ENCODE peak calls at places on chromosome 19, in four cellular contexts. I is psoas muscle, R is endothelial cell, Z is cardiac muscle cell. B is an unnamed sample.

GRCh38 chr19:2063824-2064223 is 12.8 kb upstream of the MKNK2 start:
- DNase-seq in R (no peak), Z (no peak), I (no peak), B (no peak)

GRCh38 chr19:11113140-11113708 is 24.0 kb downstream of the LDLR start:
- DNase-seq in I (no peak), R (no peak), Z (no peak), B (no peak)

GRCh38 chr19:45376045-45376724 is 5.8 kb upstream of the ERCC2 start:
- DNase-seq in R (no peak), Z (peak; percentile 99), I (no peak), B (no peak)

GRCh38 chr19:43957891-43958290 is 6.9 kb downstream of the ZNF221 start:
- DNase-seq in Z (peak; percentile 15), I (no peak), R (no peak), B (no peak)

GRCh38 chr19:38417544-38418506 is 8.2 kb downstream of the RASGRP4 start:
- DNase-seq in I (peak; percentile 80), R (peak; percentile 52), Z (peak; percentile 43), B (peak; percentile 66)

GRCh38 chr19:4909172-4909896 is at the start of gene UHRF1:
- DNase-seq in R (no peak), I (no peak), Z (no peak), B (peak; percentile 34)

GRCh38 chr19:1720237-1720636 is 33.1 kb upstream of the ONECUT3 start:
- DNase-seq in Z (no peak), R (no peak), I (no peak), B (no peak)

GRCh38 chr19:40585677-40586422 is 9.2 kb downstream of the SHKBP1 start:
- DNase-seq in R (no peak), Z (peak; percentile 73), I (no peak), B (no peak)

GRCh38 chr19:8208119-8208709 is 956 bp upstream of the CERS4 start:
- DNase-seq in I (no peak), R (no peak), Z (peak; percentile 6), B (no peak)

GRCh38 chr19:9883231-9883758 is 48.2 kb downstream of the PIN1 start:
- DNase-seq in I (no peak), R (no peak), Z (peak; percentile 38), B (no peak)

GRCh38 chr19:41697198-41697855 is 9.3 kb upstream of the CEACAM7 start:
- DNase-seq in I (no peak), R (no peak), Z (no peak), B (no peak)

GRCh38 chr19:23778566-23778965 is 19.9 kb upstream of the ZNF681 start:
- DNase-seq in Z (no peak), R (no peak), I (no peak), B (no peak)

GRCh38 chr19:23774156-23774971 is 15.7 kb upstream of the ZNF681 start:
- DNase-seq in Z (peak; percentile 5), I (no peak), R (no peak), B (no peak)

GRCh38 chr19:23777216-23777615 is 18.5 kb upstream of the ZNF681 start:
- DNase-seq in Z (no peak), R (no peak), I (no peak), B (no peak)

GRCh38 chr19:23779645-23780044 is 21.0 kb upstream of the ZNF681 start:
- DNase-seq in R (no peak), I (no peak), Z (no peak), B (no peak)

DNA sequence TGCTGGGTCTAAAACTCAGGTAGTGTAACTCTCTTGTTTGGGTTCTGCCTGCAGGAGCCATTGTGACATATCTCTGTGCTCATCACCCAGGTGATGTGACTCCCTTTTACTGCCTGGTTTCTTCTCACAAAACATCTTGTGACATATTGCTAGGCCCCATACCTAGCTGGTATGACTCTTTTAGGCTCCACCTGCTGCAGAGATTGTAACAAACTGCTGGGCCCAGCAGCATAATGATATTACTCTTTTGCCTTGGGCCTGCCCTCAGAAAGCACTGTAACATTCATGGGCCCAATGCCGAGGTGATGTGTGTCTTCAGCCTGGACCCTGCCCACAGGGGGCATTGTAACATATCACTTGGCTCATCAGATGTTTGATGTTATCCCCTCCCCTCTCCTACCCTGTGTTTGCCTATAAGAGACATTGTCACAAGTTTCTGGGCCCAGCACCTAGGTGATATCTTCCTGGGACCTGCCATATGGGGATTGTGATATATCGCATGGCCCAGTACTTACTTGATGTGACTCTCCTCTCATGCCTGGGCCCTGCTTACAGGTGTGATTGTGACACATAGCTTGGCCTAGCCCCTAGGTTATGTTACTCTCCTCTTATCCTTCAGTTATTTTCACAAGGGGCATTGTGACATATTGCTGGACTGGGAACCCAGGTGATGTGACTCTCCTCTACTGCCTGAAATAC is 18.0 kb upstream of the ZNF681 start:
- DNase-seq in R (no peak), Z (no peak), I (no peak), B (no peak)
- TF ChIP-seq CTCF in R (no peak), Z (no peak), I (no peak), B (no peak)

DNA sequence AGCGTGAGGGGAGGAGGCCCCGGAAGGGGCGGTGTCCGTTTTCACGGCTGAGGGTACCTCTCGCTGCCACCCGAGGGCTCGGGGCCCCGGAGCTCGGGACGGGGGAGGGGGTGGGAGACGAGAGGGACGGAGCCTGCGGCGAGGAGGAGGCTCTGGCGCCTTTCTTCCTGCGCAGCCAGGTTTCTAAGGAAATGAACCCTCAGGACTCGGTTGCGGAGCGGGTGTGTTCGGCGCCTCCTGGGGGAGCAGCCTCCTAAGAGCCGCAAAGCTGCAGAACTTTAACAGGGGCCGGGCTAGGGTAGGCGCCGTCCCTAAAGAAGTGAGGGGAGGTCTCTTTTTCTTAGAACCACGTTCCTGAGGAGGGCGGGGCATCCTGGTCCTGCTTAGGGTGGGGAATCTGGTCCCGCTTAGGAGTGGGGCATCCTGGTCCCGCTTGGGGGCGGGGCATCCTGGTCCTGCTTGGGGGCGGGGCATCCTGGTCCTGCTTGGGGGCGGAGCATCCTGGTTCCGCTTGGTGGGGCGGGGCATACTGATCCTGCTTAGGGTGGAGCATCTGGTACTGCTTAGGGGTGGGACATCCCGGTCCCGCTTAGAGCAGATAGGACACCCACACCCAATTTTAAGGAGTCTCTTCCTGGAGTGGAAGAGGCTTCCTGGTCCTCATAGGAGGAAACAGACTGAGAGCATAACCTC is 6.2 kb downstream of the SYT5 start:
- DNase-seq in R (peak; percentile 54), I (no peak), Z (peak; percentile 83), B (peak; percentile 70)
- TF ChIP-seq CTCF in R (no peak), I (no peak), Z (no peak), B (no peak)

DNA sequence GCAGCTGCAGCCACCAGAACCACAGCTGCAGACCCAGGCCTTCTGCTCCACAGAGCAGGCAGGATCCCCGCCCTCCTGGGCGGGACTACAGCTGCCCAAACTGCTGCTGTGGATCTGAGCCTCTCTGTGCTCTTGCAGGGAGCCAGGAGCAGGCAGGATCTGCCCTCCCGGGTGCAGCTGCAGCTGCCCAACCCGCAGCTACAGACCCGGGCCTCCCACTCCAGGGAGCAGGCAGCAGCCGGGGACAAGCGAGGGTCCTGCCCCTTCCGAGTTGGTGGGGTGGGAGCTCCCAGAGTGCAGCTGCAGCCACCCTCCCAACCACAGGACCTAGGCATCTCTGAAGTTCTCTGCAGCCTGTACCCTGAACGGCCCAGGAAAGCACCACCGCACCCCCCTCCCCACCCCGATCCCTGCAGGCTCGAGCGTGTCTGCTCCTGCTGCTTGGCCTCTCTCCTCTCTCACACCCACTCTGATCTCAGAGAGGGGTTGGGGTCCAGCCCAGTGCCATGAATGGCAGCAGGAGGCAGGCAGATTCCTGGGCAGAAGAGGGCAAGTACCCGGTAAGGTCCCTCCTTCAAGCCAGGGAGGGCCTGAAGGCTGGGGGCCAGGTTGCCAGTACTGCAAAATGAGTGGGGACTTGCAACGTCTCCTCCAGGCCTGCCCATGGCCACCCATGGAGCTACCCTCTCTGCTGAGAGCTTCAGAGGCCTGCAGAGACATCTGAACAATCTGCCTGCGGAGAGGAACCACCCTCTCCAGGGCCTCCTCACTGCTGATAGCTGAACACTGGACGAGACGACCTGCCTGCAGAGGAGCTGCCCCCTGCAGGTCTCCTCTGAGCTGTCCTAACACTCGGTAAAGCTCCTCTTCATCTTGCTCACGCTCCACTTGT is 16.4 kb upstream of the EMP3 start:
- DNase-seq in Z (peak; percentile 39), R (no peak), I (no peak), B (no peak)
- TF ChIP-seq CTCF in Z (peak; percentile 41), R (no peak), I (peak; percentile 9), B (no peak)

DNA sequence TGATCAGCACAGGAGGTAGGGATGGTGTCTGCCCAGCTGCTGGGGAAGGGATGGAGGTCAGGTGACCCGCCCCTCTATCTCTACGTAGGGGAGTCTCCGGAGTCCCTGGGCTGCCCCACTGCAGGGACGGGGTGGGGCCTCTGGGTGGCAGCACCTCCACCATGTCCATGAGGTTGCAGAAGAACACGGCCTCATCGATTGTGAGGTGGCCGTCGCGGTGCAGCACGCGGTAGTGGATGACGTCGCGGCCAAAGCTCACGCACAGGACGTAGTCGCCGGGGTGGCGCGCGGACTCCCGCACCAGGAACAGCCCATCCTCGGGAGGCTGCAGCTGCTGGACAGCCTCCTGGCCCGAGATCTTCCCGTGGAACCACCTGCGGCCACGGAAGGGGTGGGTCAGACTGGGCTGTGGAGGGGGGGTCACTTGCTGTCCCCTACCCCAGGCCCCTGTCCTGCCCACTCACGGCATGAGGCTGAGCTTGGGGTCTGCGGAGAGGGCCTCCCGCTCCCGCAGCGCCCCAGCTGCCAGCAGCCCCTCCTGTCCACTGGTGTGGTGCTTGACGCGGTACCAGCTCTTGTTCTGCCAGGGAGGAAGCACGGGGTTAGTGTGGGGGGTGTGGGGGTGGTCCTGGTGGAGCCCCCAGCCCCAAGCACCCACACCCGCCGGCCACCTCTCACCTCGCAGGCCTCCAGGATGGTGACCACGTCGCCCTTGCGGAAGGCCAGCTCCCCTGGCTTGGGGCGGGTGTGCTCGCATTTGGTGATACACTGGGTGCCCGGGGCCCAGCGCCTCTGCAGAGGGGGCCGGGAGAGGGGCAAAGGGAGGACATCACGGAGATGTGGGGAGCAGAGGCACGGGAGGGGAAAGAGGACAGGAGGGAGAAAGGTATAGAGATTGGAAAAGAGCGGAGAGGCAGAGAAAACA is 2.3 kb downstream of the MATK start:
- DNase-seq in R (peak; percentile 46), I (no peak), Z (no peak), B (no peak)
- TF ChIP-seq CTCF in R (no peak), I (no peak), Z (peak; percentile 14), B (no peak)

DNA sequence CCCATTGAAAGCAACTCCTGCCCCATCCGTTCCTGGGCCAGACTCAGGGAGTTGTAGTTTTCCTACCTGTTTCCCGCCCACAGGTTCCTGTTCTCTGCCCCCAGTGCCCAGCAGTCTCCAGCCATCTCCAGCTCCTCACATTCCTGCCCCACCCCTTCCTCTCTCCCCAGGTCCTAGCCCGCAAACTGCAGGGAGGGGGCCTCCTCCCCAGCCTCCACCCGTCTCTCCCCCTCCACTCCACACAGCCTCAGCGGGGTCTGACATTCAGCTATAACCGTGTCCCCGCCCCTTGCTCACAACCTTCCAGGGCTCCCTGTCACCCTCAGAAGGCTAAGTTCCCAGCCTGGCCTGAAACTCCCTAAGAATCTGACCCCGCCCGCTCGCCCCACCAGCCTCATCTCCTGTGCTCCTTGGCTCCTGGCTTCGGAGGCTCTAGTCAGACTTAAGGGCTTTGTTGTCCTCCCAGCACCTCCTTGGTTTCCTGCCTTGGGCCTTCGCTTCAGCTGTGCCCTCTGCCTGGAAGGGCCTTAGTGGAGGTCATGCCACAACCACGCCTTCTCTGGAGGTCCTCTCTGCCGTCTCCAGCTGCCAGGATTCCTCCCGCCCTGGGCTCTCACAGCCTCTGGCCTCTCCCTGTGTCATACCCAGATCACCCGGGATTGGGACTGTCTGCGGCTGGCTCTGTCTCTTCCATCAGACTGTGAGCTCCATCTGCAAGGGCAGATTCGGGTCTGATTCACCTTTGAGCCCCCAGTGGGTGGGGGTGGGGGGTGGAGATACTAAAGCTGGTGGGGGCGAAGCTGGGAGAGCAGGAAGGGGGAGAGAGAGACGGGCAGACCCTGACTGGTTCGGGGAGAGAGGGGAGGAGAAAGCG is 5.1 kb upstream of the SPACA6 start:
- DNase-seq in I (peak; percentile 78), R (peak; percentile 46), Z (peak; percentile 71), B (peak; percentile 25)
- TF ChIP-seq CTCF in I (no peak), R (no peak), Z (no peak), B (no peak)

GRCh38 chr19:35055715-35056179 is 14.2 kb downstream of the HPN start:
- DNase-seq in I (no peak), Z (no peak), R (no peak), B (peak; percentile 44)
- TF ChIP-seq CTCF in I (no peak), Z (no peak), R (no peak), B (no peak)

B was measured in mucosa of descending colon.